ENCODE peak calls at places on chromosomes 6 and 20, in eight cellular contexts. O is fibroblast of mammary gland; A is CD8-positive, alpha-beta T cell; Z is astrocyte of the spinal cord; W is body of pancreas; B is left lung; F is tibial artery; H is kidney. S is an unnamed sample.
A peak's percentile ranks its signal among the peaks of the same experiment; 100 is the strongest.

GRCh38 chr6:159110013-159110412 is 59.2 kb upstream of the FNDC1 start:
- DNase-seq in O (peak; percentile 66), A (peak; percentile 26), Z (peak; percentile 52), W (peak; percentile 43), B (no peak), F (no peak), H (no peak), S (peak; percentile 67)

GRCh38 chr6:30326446-30327231 is at the start of gene TRIM39:
- DNase-seq in O (peak; percentile 74), A (peak; percentile 93), Z (peak; percentile 86), W (peak; percentile 83), B (peak; percentile 98), F (peak; percentile 89), H (peak; percentile 97), S (peak; percentile 85)

GRCh38 chr20:43456809-43457639 is 672 bp upstream of the SRSF6 start:
- DNase-seq in O (peak; percentile 91), A (peak; percentile 90), Z (peak; percentile 95), W (peak; percentile 90), B (peak; percentile 88), F (peak; percentile 95), H (peak; percentile 94), S (peak; percentile 95)

GRCh38 chr6:44010411-44011349 is 116.6 kb downstream of the MRPL14 start:
- DNase-seq in O (peak; percentile 99), A (no peak), Z (peak; percentile 97), W (no peak), B (no peak), F (peak; percentile 16), H (peak; percentile 85), S (no peak)

GRCh38 chr20:1185316-1185741 is 548 bp upstream of the TMEM74B start:
- DNase-seq in O (no peak), A (no peak), Z (no peak), W (no peak), B (no peak), F (no peak), H (no peak), S (no peak)

GRCh38 chr6:111031151-111031550 is 49.3 kb downstream of the RPF2 start:
- DNase-seq in O (no peak), A (no peak), Z (no peak), W (no peak), B (no peak), F (no peak), H (no peak), S (no peak)

GRCh38 chr20:63518946-63519764 is 1.4 kb upstream of the PPDPF start:
- DNase-seq in O (no peak), A (no peak), Z (no peak), W (no peak), B (peak; percentile 74), F (no peak), H (peak; percentile 83), S (peak; percentile 1)

GRCh38 chr6:33840064-33840926 is 36.5 kb upstream of the MLN start:
- DNase-seq in O (peak; percentile 97), A (no peak), Z (peak; percentile 91), W (no peak), B (no peak), F (peak; percentile 32), H (no peak), S (peak; percentile 82)

GRCh38 chr6:149563203-149563927 is 2.8 kb upstream of the GINM1 start:
- DNase-seq in O (peak; percentile 90), A (no peak), Z (peak; percentile 66), W (no peak), B (no peak), F (no peak), H (no peak), S (no peak)

GRCh38 chr6:27129095-27129815 is 118.2 kb upstream of the PRSS16 start:
- DNase-seq in O (no peak), A (no peak), Z (no peak), W (no peak), B (no peak), F (no peak), H (no peak), S (no peak)

GRCh38 chr20:62234346-62234745 is 4.0 kb upstream of the OSBPL2 start:
- DNase-seq in O (no peak), A (no peak), Z (no peak), W (no peak), B (peak; percentile 76), F (no peak), H (no peak), S (no peak)

GRCh38 chr20:59269396-59270025 is 30.9 kb upstream of the EDN3 start:
- DNase-seq in O (no peak), A (no peak), Z (no peak), W (no peak), B (no peak), F (no peak), H (no peak), S (no peak)

GRCh38 chr6:109091314-109092009 is 3.2 kb downstream of the SESN1 start:
- DNase-seq in O (no peak), A (no peak), Z (no peak), W (no peak), B (no peak), F (no peak), H (no peak), S (no peak)

GRCh38 chr6:135182120-135182992 is 1.2 kb downstream of the MYB start:
- DNase-seq in O (no peak), A (peak; percentile 51), Z (peak; percentile 15), W (peak; percentile 11), B (peak; percentile 90), F (no peak), H (no peak), S (peak; percentile 61)

GRCh38 chr20:62104791-62105345 is 17.4 kb upstream of the LSM14B start:
- DNase-seq in O (peak; percentile 58), A (no peak), Z (no peak), W (no peak), B (no peak), F (no peak), H (no peak), S (no peak)

GRCh38 chr6:16392010-16392409 is 153.6 kb downstream of the GMPR start:
- DNase-seq in O (no peak), A (no peak), Z (no peak), W (no peak), B (no peak), F (no peak), H (no peak), S (no peak)

GRCh38 chr6:31829633-31830492 is 2.3 kb downstream of the HSPA1B start:
- DNase-seq in O (peak; percentile 57), A (no peak), Z (peak; percentile 69), W (no peak), B (no peak), F (no peak), H (peak; percentile 74), S (peak; percentile 45)

GRCh38 chr6:32761084-32761483 is 2.2 kb downstream of the HLA-DQB2 start:
- DNase-seq in O (no peak), A (no peak), Z (no peak), W (no peak), B (no peak), F (no peak), H (peak; percentile 65), S (no peak)

GRCh38 chr20:58309607-58310290 is at the start of gene RAB22A:
- DNase-seq in O (peak; percentile 70), A (peak; percentile 82), Z (peak; percentile 77), W (peak; percentile 85), B (peak; percentile 97), F (peak; percentile 74), H (peak; percentile 95), S (peak; percentile 92)

GRCh38 chr20:7379206-7379605 is 561.1 kb downstream of the HAO1 start:
- DNase-seq in O (no peak), A (no peak), Z (no peak), W (no peak), B (no peak), F (no peak), H (no peak), S (no peak)

GRCh38 chr6:170266061-170266825 is 24.6 kb downstream of the DLL1 start:
- DNase-seq in O (no peak), A (no peak), Z (no peak), W (peak; percentile 48), B (no peak), F (no peak), H (peak; percentile 59), S (no peak)

GRCh38 chr20:64239449-64240242 is 15.9 kb upstream of the PCMTD2 start:
- DNase-seq in O (no peak), A (no peak), Z (no peak), W (no peak), B (no peak), F (no peak), H (peak; percentile 54), S (no peak)

GRCh38 chr20:37384683-37385174 is 38.8 kb downstream of the SRC start:
- DNase-seq in O (peak; percentile 56), A (peak; percentile 65), Z (peak; percentile 25), W (peak; percentile 58), B (peak; percentile 95), F (peak; percentile 38), H (peak; percentile 84), S (peak; percentile 81)
- H3K4me3 ChIP-seq in O (peak overlapping the region; percentile 24), A (peak overlapping the region; percentile 41), Z (peak overlapping the region; percentile 27), W (no peak overlapping the region), B (peak overlapping the region; percentile 40), F (peak overlapping the region; percentile 46), H (no peak overlapping the region), S (peak overlapping the region; percentile 37)

GRCh38 chr20:34710568-34710839 is 6.4 kb downstream of the TP53INP2 start:
- DNase-seq in O (no peak), A (no peak), Z (no peak), W (no peak), B (no peak), F (no peak), H (no peak), S (no peak)
- H3K4me3 ChIP-seq in O (peak overlapping the region; percentile 41), A (no peak overlapping the region), Z (peak overlapping the region; percentile 50), W (no peak overlapping the region), B (peak overlapping the region; percentile 87), F (peak overlapping the region; percentile 72), H (peak overlapping the region; percentile 59), S (peak overlapping the region; percentile 80)

GRCh38 chr6:15242503-15242902 is 3.4 kb upstream of the JARID2 start:
- DNase-seq in O (no peak), A (no peak), Z (no peak), W (no peak), B (no peak), F (no peak), H (no peak), S (no peak)
- H3K4me3 ChIP-seq in O (no peak overlapping the region), A (no peak overlapping the region), Z (no peak overlapping the region), W (no peak overlapping the region), B (no peak overlapping the region), F (no peak overlapping the region), H (no peak overlapping the region), S (no peak overlapping the region)

GRCh38 chr6:89826029-89826528 is 3.6 kb upstream of the CASP8AP2 start:
- DNase-seq in O (peak; percentile 39), A (no peak), Z (peak; percentile 53), W (no peak), B (no peak), F (no peak), H (no peak), S (no peak)
- H3K4me3 ChIP-seq in O (no peak overlapping the region), A (no peak overlapping the region), Z (no peak overlapping the region), W (no peak overlapping the region), B (no peak overlapping the region), F (no peak overlapping the region), H (no peak overlapping the region), S (no peak overlapping the region)